ENCODE peak calls at places on chromosomes 13 and 19, in six cellular contexts. U is upper lobe of left lung, R is H1, F is A549, V is tibial nerve, M is stomach. C is an unnamed sample.

GRCh38 chr13:113800576-113800926 is 41.5 kb downstream of the TMEM255B start:
- DNase-seq in M (no peak), V (no peak), U (no peak), R (no peak), F (no peak), C (no peak)

GRCh38 chr13:98144501-98145350 is 1.8 kb downstream of the FARP1 start:
- DNase-seq in M (no peak), R (no peak), U (no peak), F (peak), V (no peak), C (no peak)

GRCh38 chr19:10346509-10346908 is 7.1 kb upstream of the ICAM3 start:
- DNase-seq in M (no peak), R (no peak), F (no peak), U (no peak), V (no peak), C (no peak)

GRCh38 chr13:114116734-114117133 is 15.7 kb downstream of the RASA3 start:
- DNase-seq in F (no peak), U (peak), M (no peak), V (no peak), R (no peak), C (no peak)

GRCh38 chr19:38233740-38234251 is 9.8 kb upstream of the DPF1 start:
- DNase-seq in U (no peak), F (peak), M (peak), R (no peak), V (peak), C (peak)

GRCh38 chr19:11196406-11197287 is 698 bp downstream of the KANK2 start:
- DNase-seq in M (peak), U (peak), F (no peak), V (no peak), R (no peak), C (peak)

GRCh38 chr13:59801107-59801880 is 362.4 kb downstream of the DIAPH3 start:
- DNase-seq in R (no peak), U (no peak), F (no peak), M (no peak), V (no peak), C (no peak)

GRCh38 chr13:99302637-99303505 is 4.3 kb downstream of the GPR183 start:
- DNase-seq in R (no peak), M (no peak), V (no peak), U (no peak), F (no peak), C (no peak)

GRCh38 chr13:29976535-29976934 is 126.1 kb upstream of the UBL3 start:
- DNase-seq in F (no peak), U (no peak), M (no peak), V (no peak), R (no peak), C (no peak)

GRCh38 chr19:633786-634639 is 676 bp upstream of the POLRMT start:
- DNase-seq in V (no peak), F (no peak), U (peak), R (no peak), M (no peak), C (no peak)

GRCh38 chr19:21697698-21698097 is 69.7 kb downstream of the ZNF100 start:
- DNase-seq in F (no peak), M (no peak), R (no peak), U (no peak), V (no peak), C (no peak)

GRCh38 chr19:10227215-10227971 is 3.7 kb downstream of the S1PR2 start:
- DNase-seq in R (no peak), U (peak), V (peak), M (no peak), F (no peak), C (peak)

GRCh38 chr19:3585301-3586123 is at the start of gene GIPC3:
- DNase-seq in F (no peak), V (no peak), R (no peak), U (peak), M (no peak), C (no peak)

GRCh38 chr13:80342541-80343371 is 1.8 kb upstream of the SPRY2 start:
- DNase-seq in U (peak), M (peak), F (peak), R (no peak), V (peak), C (peak)

GRCh38 chr19:35563207-35563829 is at the start of gene ATP4A:
- DNase-seq in R (no peak), V (no peak), U (no peak), F (no peak), M (no peak), C (no peak)

GRCh38 chr13:72651196-72651595 is 76.2 kb downstream of the MZT1 start:
- DNase-seq in V (no peak), R (no peak), F (no peak), U (no peak), M (no peak), C (no peak)

GRCh38 chr19:10769533-10770491 is 51.9 kb downstream of the DNM2 start:
- DNase-seq in M (peak), V (peak), U (no peak), R (no peak), F (peak), C (peak)

GRCh38 chr13:67100723-67101122 is 129.4 kb downstream of the PCDH9 start:
- DNase-seq in R (no peak), V (no peak), M (no peak), U (no peak), F (peak), C (no peak)

GRCh38 chr13:84670245-84670644 is 788.0 kb upstream of the SLITRK1 start:
- DNase-seq in R (no peak), U (no peak), M (no peak), F (no peak), V (no peak), C (no peak)

GRCh38 chr19:50046649-50047503 is 21.1 kb downstream of the ZNF473 start:
- DNase-seq in U (no peak), V (peak), F (peak), M (peak), R (no peak), C (peak)

DNA sequence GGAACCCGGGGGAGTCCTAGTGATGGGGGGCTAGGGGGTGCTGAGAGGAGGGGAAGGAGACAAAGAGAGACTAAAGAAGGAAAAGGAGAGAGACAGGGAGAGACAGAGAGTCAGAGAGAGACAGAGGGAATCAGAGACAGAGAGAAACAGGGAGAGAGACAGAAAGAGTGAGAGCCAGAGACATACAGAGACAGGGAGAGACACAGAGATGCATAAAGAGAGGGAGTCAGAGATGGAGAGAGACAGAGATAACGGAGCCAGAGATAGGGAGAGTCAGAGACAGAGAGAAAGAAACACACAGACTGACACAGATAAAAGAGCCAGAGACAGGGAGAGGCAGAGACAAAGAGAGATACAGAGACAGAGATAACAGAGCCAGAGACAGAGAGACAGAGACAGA is 1.5 kb upstream of the TNFSF9 start:
- DNase-seq in F (no peak), V (no peak), M (no peak), R (no peak), U (no peak), C (no peak)
- H3K4me3 ChIP-seq in F (no peak), V (no peak), M (no peak), R (no peak), U (no peak), C (no peak)

DNA sequence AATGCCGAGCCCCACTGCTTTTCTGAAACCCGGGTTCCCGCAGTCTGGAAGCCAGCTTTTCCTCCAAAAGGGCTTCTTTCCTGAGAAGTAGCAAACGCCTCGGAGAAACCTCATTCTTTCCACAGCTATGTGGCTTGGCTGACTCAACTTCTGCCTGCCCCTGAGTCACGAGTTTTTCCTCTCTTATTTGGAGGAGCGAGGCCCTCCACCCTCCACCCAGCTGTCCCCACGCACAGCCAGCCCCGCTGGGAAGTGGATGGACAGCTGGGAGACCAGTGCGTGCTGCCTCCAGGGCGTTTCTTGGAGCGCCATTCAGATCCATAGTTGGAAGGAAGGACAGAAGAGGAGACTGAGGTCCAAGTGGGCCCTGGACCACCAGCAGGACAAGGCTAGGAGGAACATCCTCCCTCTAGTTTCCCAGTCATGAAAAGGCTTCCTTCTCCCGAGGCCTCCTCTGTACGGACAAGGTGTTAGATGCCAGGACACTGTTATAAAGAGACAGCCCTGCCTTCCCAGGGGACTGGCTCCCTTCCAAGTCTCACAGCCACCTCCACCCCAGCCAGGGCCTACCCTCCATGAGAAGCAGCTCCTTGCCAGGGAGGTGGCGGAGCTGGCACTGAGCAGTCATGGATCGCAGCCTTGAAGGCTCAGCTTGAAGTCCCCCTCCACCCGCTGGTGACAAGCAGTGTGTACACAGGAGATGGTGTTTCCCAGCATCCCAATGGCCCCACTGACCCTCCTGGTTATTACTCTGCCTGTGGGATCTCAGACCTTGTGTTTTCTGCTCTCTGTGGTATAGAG is 2.5 kb upstream of the PLEKHF1 start:
- DNase-seq in U (no peak), F (peak), R (no peak), V (no peak), M (peak), C (peak)
- H3K27ac ChIP-seq in U (peak), F (no peak), R (no peak), V (peak), M (peak), C (peak)

DNA sequence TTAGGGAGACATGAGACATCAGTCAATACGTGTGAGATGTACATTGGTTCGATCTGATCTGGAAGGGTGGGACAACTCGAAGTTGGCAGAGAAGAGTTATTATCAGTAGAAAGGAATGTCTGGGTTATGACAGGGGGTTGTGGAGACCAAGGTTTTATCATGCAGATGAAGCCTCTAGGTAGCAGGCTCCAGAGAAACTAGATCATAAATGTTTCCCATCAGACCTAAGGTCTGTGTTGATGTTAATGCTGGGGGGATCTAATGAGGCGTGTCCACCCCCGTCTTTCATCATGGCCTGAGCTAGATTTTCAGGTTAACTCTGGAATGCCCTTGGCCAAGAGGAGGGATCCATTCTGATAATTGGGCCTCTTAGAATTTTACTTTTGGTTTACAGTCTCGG is 187.0 kb upstream of the KL start:
- DNase-seq in V (no peak), F (no peak), R (no peak), M (no peak), U (no peak), C (no peak)
- TF ChIP-seq EP300 in V (no peak), F (no peak), R (no peak), M (no peak), U (no peak), C (no peak)

GRCh38 chr19:42122691-42123607 is 9.3 kb downstream of the POU2F2 start:
- DNase-seq in R (no peak), U (no peak), F (no peak), V (no peak), M (no peak), C (no peak)
- H3K4me3 ChIP-seq in R (no peak), U (no peak), F (no peak), V (no peak), M (no peak), C (no peak)

GRCh38 chr13:110229905-110230563 is 76.9 kb downstream of the COL4A1 start:
- DNase-seq in R (no peak), V (no peak), M (no peak), F (no peak), U (no peak), C (peak)
- H3K27ac ChIP-seq in R (no peak), V (no peak), M (no peak), F (no peak), U (no peak), C (peak)

GRCh38 chr19:39304701-39305571 is 8.7 kb downstream of the IFNL1 start:
- DNase-seq in U (no peak), V (no peak), F (no peak), M (no peak), R (no peak), C (peak)

GRCh38 chr19:39301562-39301961 is 5.4 kb downstream of the IFNL1 start:
- DNase-seq in F (no peak), V (no peak), U (no peak), M (no peak), R (no peak), C (no peak)

GRCh38 chr19:39306075-39306474 is 9.9 kb downstream of the IFNL1 start:
- DNase-seq in M (no peak), U (no peak), V (no peak), F (no peak), R (no peak), C (no peak)

GRCh38 chr19:39304185-39304513 is 7.9 kb downstream of the IFNL1 start:
- DNase-seq in R (no peak), M (no peak), F (no peak), V (no peak), U (no peak), C (no peak)

GRCh38 chr19:39303373-39304184 is 7.4 kb downstream of the IFNL1 start:
- DNase-seq in U (no peak), R (no peak), M (no peak), V (no peak), F (peak), C (peak)
- TF ChIP-seq EP300 in U (no peak), R (no peak), M (no peak), V (no peak), F (no peak), C (no peak)

GRCh38 chr19:18939922-18940775 is 868 bp downstream of the HOMER3 start:
- DNase-seq in M (peak), F (no peak), U (peak), V (no peak), R (peak), C (peak)

GRCh38 chr19:18942692-18943091 is 1.7 kb upstream of the HOMER3 start:
- DNase-seq in V (no peak), R (no peak), U (no peak), F (no peak), M (no peak), C (no peak)

GRCh38 chr19:18940791-18941627 is at the start of gene HOMER3:
- DNase-seq in U (peak), M (peak), V (peak), F (peak), R (no peak), C (peak)

GRCh38 chr19:18943465-18943864 is 2.4 kb upstream of the HOMER3 start:
- DNase-seq in M (no peak), R (no peak), V (no peak), U (no peak), F (no peak), C (no peak)

GRCh38 chr19:18941628-18942354 is 774 bp upstream of the HOMER3 start:
- DNase-seq in R (no peak), U (no peak), V (no peak), M (no peak), F (no peak), C (no peak)
- H3K4me3 ChIP-seq in R (peak), U (no peak), V (no peak), M (peak), F (peak), C (no peak)

DNA sequence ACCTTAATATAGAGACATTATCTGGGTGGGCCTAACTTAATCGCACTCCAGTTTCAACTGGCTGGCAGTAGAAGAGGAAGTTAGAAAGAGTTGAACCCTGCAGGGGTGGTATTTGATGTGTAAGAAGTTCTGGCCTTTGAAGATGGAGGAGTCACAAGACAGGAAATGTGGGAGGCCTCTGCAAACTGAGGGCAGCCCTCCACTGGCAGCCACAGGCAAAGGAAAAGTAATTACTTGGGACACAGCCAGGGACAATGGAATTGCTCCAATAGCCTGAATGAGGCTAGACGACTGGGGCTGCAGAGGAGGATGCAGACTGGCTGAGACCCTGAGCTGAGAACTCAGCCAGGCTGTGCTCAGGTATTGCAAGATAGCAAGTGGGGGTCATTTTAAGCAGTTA is 703.3 kb upstream of the ARGLU1 start:
- DNase-seq in V (no peak), R (peak), F (no peak), M (no peak), U (no peak), C (no peak)
- H3K27ac ChIP-seq in V (no peak), R (no peak), F (no peak), M (no peak), U (no peak), C (no peak)

DNA sequence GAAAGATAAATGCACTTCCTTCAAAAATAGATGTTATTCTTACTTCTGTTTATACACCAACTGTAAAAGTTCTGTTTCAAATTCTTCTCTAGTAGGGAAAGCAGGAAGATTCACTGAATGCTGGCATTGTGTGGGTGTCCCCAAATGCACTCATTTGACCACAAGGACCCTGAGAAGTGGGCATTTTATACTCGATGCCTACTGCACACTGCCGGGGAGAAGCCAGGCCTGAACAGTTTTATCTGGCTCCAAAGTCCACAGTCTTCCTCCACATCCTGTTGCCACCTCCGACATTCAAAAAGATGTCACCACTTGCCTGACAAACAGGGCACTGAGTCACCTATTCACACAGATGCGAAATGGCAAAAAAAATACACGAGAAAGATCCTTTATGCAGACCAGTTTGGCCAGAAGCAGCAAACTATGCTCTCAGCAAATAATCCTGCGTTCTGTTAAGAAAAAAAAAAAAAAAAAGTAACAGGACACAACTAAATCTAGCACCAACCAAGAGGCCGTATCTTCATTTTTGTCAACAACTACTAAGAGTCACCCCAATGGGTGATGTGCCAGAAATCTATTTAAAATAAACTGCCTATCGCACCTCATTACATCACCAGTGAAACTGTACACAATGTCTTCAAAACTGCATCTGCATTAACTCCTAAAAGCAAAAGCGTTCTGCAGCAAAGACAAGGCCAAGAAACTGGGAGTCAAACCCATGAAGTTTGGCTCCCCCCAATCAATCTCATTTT is 6.2 kb downstream of the ZC3H4 start:
- DNase-seq in R (no peak), M (peak), U (no peak), V (no peak), F (no peak), C (no peak)
- TF ChIP-seq EP300 in R (no peak), M (no peak), U (no peak), V (no peak), F (no peak), C (peak)

GRCh38 chr13:28494537-28494860 is 429 bp downstream of the FLT1 start:
- DNase-seq in F (no peak), U (no peak), R (no peak), V (no peak), M (no peak), C (no peak)
- H3K4me3 ChIP-seq in F (peak), U (peak), R (peak), V (peak), M (peak), C (peak)